ENCODE peak calls at places on chromosomes 13 and 19, in six cellular contexts. One of them, this sample, is unnamed.

GRCh38 chr13:76936736-76937135 is 11.6 kb upstream of the ACOD1 start:
- DNase-seq in SK-N-SH: no peak
- DNase-seq in HepG2: no peak
- DNase-seq in K562: no peak
- DNase-seq in GM12878: no peak
- DNase-seq in H1: no peak
- DNase-seq in this sample: no peak

GRCh38 chr19:14517840-14518505 is at the start of gene DNAJB1:
- DNase-seq in SK-N-SH: peak; percentile 94
- DNase-seq in HepG2: peak; percentile 38
- DNase-seq in K562: peak; percentile 89
- DNase-seq in GM12878: no peak
- DNase-seq in H1: peak; percentile 80
- DNase-seq in this sample: peak; percentile 92

GRCh38 chr13:114019367-114019766 is 45.5 kb upstream of the C13orf46 start:
- DNase-seq in SK-N-SH: peak; percentile 79
- DNase-seq in HepG2: no peak
- DNase-seq in K562: peak; percentile 84
- DNase-seq in GM12878: no peak
- DNase-seq in H1: no peak
- DNase-seq in this sample: peak; percentile 67

GRCh38 chr19:47210689-47211316 is 20.2 kb downstream of the BBC3 start:
- DNase-seq in SK-N-SH: peak; percentile 74
- DNase-seq in HepG2: peak; percentile 71
- DNase-seq in K562: peak; percentile 66
- DNase-seq in GM12878: no peak
- DNase-seq in H1: peak; percentile 88
- DNase-seq in this sample: peak; percentile 52

GRCh38 chr19:11194173-11194572 is 3.2 kb downstream of the KANK2 start:
- DNase-seq in SK-N-SH: no peak
- DNase-seq in HepG2: no peak
- DNase-seq in K562: no peak
- DNase-seq in GM12878: no peak
- DNase-seq in H1: no peak
- DNase-seq in this sample: no peak

GRCh38 chr19:4523306-4524110 is 5.2 kb upstream of the PLIN4 start:
- DNase-seq in SK-N-SH: peak; percentile 86
- DNase-seq in HepG2: peak; percentile 51
- DNase-seq in K562: peak; percentile 83
- DNase-seq in GM12878: no peak
- DNase-seq in H1: peak; percentile 88
- DNase-seq in this sample: no peak

GRCh38 chr19:28400953-28401671 is 811.8 kb downstream of the UQCRFS1 start:
- DNase-seq in SK-N-SH: no peak
- DNase-seq in HepG2: no peak
- DNase-seq in K562: no peak
- DNase-seq in GM12878: no peak
- DNase-seq in H1: no peak
- DNase-seq in this sample: no peak

GRCh38 chr13:86856996-86857395 is 814.2 kb upstream of the SLITRK5 start:
- DNase-seq in SK-N-SH: no peak
- DNase-seq in HepG2: peak; percentile 5
- DNase-seq in K562: no peak
- DNase-seq in GM12878: no peak
- DNase-seq in H1: no peak
- DNase-seq in this sample: no peak

GRCh38 chr19:14198384-14199376 is 7.3 kb downstream of the ADGRL1 start:
- DNase-seq in SK-N-SH: peak; percentile 51
- DNase-seq in HepG2: peak; percentile 13
- DNase-seq in K562: no peak
- DNase-seq in GM12878: no peak
- DNase-seq in H1: no peak
- DNase-seq in this sample: no peak

GRCh38 chr19:46958542-46958941 is 61.1 kb upstream of the NPAS1 start:
- DNase-seq in SK-N-SH: peak; percentile 67
- DNase-seq in HepG2: peak; percentile 44
- DNase-seq in K562: no peak
- DNase-seq in GM12878: no peak
- DNase-seq in H1: no peak
- DNase-seq in this sample: no peak

GRCh38 chr13:34076319-34076718 is 258.4 kb downstream of the RFC3 start:
- DNase-seq in SK-N-SH: no peak
- DNase-seq in HepG2: no peak
- DNase-seq in K562: no peak
- DNase-seq in GM12878: no peak
- DNase-seq in H1: no peak
- DNase-seq in this sample: no peak

GRCh38 chr13:40932252-40932651 is 86.9 kb downstream of the ELF1 start:
- DNase-seq in SK-N-SH: no peak
- DNase-seq in HepG2: no peak
- DNase-seq in K562: no peak
- DNase-seq in GM12878: no peak
- DNase-seq in H1: no peak
- DNase-seq in this sample: no peak
- TF ChIP-seq TAF1 in SK-N-SH: no peak
- TF ChIP-seq TAF1 in HepG2: no peak
- TF ChIP-seq TAF1 in K562: no peak
- TF ChIP-seq TAF1 in GM12878: no peak
- TF ChIP-seq TAF1 in H1: no peak
- TF ChIP-seq TAF1 in this sample: no peak

DNA sequence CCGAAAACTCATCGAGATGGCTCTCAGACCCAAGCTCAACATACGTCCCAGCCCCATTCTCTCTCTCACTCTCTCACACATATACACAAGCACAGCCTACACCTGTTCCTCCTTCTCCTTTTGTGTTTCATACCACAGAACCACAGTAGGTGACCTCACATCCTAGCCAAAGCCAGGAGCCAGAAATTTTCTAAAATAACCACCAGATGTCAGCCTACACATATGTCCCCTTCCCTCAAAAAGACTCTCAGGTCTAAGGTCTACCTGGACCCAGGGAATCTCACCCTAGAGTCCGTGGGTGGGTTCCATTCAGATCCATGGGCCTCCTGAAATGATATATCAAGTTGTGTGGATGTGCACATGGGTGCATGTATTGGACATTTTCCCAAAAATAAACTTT is 104.2 kb upstream of the IPO5 start:
- DNase-seq in SK-N-SH: peak; percentile 15
- DNase-seq in HepG2: peak; percentile 36
- DNase-seq in K562: peak; percentile 17
- DNase-seq in GM12878: peak; percentile 8
- DNase-seq in H1: no peak
- DNase-seq in this sample: no peak
- TF ChIP-seq TAF1 in SK-N-SH: no peak
- TF ChIP-seq TAF1 in HepG2: no peak
- TF ChIP-seq TAF1 in K562: no peak
- TF ChIP-seq TAF1 in GM12878: no peak
- TF ChIP-seq TAF1 in H1: no peak
- TF ChIP-seq TAF1 in this sample: no peak

GRCh38 chr13:68375004-68375403 is 1144.9 kb upstream of the PCDH9 start:
- DNase-seq in SK-N-SH: no peak
- DNase-seq in HepG2: no peak
- DNase-seq in K562: no peak
- DNase-seq in GM12878: no peak
- DNase-seq in H1: no peak
- DNase-seq in this sample: no peak
- TF ChIP-seq TAF1 in SK-N-SH: no peak
- TF ChIP-seq TAF1 in HepG2: no peak
- TF ChIP-seq TAF1 in K562: no peak
- TF ChIP-seq TAF1 in GM12878: no peak
- TF ChIP-seq TAF1 in H1: no peak
- TF ChIP-seq TAF1 in this sample: no peak

GRCh38 chr13:85405316-85405897 is 393.8 kb downstream of the SLITRK6 start:
- DNase-seq in SK-N-SH: no peak
- DNase-seq in HepG2: no peak
- DNase-seq in K562: no peak
- DNase-seq in GM12878: no peak
- DNase-seq in H1: no peak
- DNase-seq in this sample: no peak

GRCh38 chr13:85411608-85412007 is 387.6 kb downstream of the SLITRK6 start:
- DNase-seq in SK-N-SH: no peak
- DNase-seq in HepG2: no peak
- DNase-seq in K562: no peak
- DNase-seq in GM12878: no peak
- DNase-seq in H1: no peak
- DNase-seq in this sample: no peak

GRCh38 chr13:85412448-85412847 is 386.8 kb downstream of the SLITRK6 start:
- DNase-seq in SK-N-SH: no peak
- DNase-seq in HepG2: no peak
- DNase-seq in K562: no peak
- DNase-seq in GM12878: no peak
- DNase-seq in H1: no peak
- DNase-seq in this sample: no peak

GRCh38 chr13:85406269-85406975 is 392.8 kb downstream of the SLITRK6 start:
- DNase-seq in SK-N-SH: no peak
- DNase-seq in HepG2: no peak
- DNase-seq in K562: no peak
- DNase-seq in GM12878: no peak
- DNase-seq in H1: no peak
- DNase-seq in this sample: no peak

GRCh38 chr13:85408415-85408814 is 390.8 kb downstream of the SLITRK6 start:
- DNase-seq in SK-N-SH: no peak
- DNase-seq in HepG2: no peak
- DNase-seq in K562: no peak
- DNase-seq in GM12878: no peak
- DNase-seq in H1: no peak
- DNase-seq in this sample: no peak
- TF ChIP-seq TAF1 in SK-N-SH: no peak
- TF ChIP-seq TAF1 in HepG2: no peak
- TF ChIP-seq TAF1 in K562: no peak
- TF ChIP-seq TAF1 in GM12878: no peak
- TF ChIP-seq TAF1 in H1: no peak
- TF ChIP-seq TAF1 in this sample: no peak

GRCh38 chr13:111612918-111613317 is 292.5 kb downstream of the TEX29 start:
- DNase-seq in SK-N-SH: no peak
- DNase-seq in HepG2: no peak
- DNase-seq in K562: no peak
- DNase-seq in GM12878: no peak
- DNase-seq in H1: no peak
- DNase-seq in this sample: no peak

GRCh38 chr13:111614613-111615012 is 294.2 kb downstream of the TEX29 start:
- DNase-seq in SK-N-SH: no peak
- DNase-seq in HepG2: no peak
- DNase-seq in K562: no peak
- DNase-seq in GM12878: no peak
- DNase-seq in H1: no peak
- DNase-seq in this sample: no peak

GRCh38 chr13:111610879-111611278 is 290.4 kb downstream of the TEX29 start:
- DNase-seq in SK-N-SH: no peak
- DNase-seq in HepG2: no peak
- DNase-seq in K562: no peak
- DNase-seq in GM12878: no peak
- DNase-seq in H1: no peak
- DNase-seq in this sample: no peak

GRCh38 chr13:111616203-111616602 is 295.8 kb downstream of the TEX29 start:
- DNase-seq in SK-N-SH: no peak
- DNase-seq in HepG2: no peak
- DNase-seq in K562: no peak
- DNase-seq in GM12878: no peak
- DNase-seq in H1: no peak
- DNase-seq in this sample: no peak

GRCh38 chr13:111614009-111614408 is 293.6 kb downstream of the TEX29 start:
- DNase-seq in SK-N-SH: no peak
- DNase-seq in HepG2: no peak
- DNase-seq in K562: no peak
- DNase-seq in GM12878: no peak
- DNase-seq in H1: no peak
- DNase-seq in this sample: no peak
- TF ChIP-seq TAF1 in SK-N-SH: no peak
- TF ChIP-seq TAF1 in HepG2: no peak
- TF ChIP-seq TAF1 in K562: no peak
- TF ChIP-seq TAF1 in GM12878: no peak
- TF ChIP-seq TAF1 in H1: no peak
- TF ChIP-seq TAF1 in this sample: no peak